ENCODE peak calls at places on chromosomes 11 and 22, in five cellular contexts. F is spleen, A is choroid plexus epithelial cell, S is AG04450, O is GM23338. W is an unnamed sample.

GRCh38 chr22:17672417-17672991 is 33.9 kb downstream of the BCL2L13 start:
- DNase-seq in F (no peak), A (peak; percentile 25), S (no peak), O (no peak), W (no peak)

GRCh38 chr22:19701420-19702145 is 12.7 kb upstream of the SEPTIN5 start:
- DNase-seq in F (peak; percentile 4), A (no peak), S (no peak), O (no peak), W (no peak)

GRCh38 chr22:27100789-27101188 is 443.4 kb downstream of the MIAT start:
- DNase-seq in F (no peak), A (peak; percentile 67), S (no peak), O (peak; percentile 72), W (no peak)

GRCh38 chr11:5204787-5205186 is 4.3 kb upstream of the OR51V1 start:
- DNase-seq in F (no peak), A (peak; percentile 91), S (peak; percentile 58), O (peak; percentile 81), W (no peak)

GRCh38 chr11:125690006-125690405 is 9.4 kb upstream of the ACRV1 start:
- DNase-seq in F (no peak), A (no peak), S (no peak), O (no peak), W (no peak)

GRCh38 chr11:1864831-1865665 is 12.2 kb downstream of the LSP1 start:
- DNase-seq in F (peak; percentile 77), A (no peak), S (no peak), O (no peak), W (no peak)

GRCh38 chr11:3152471-3153110 is 12.5 kb downstream of the OSBPL5 start:
- DNase-seq in F (no peak), A (peak; percentile 38), S (no peak), O (no peak), W (no peak)

GRCh38 chr22:46798366-46799057 is 36.1 kb downstream of the TBC1D22A start:
- DNase-seq in F (peak; percentile 93), A (peak; percentile 91), S (peak; percentile 41), O (peak; percentile 88), W (no peak)

GRCh38 chr22:27989758-27990450 is 70.8 kb upstream of the PITPNB start:
- DNase-seq in F (no peak), A (no peak), S (no peak), O (no peak), W (no peak)

GRCh38 chr11:20238712-20239111 is 78.4 kb upstream of the DBX1 start:
- DNase-seq in F (no peak), A (no peak), S (no peak), O (no peak), W (no peak)

GRCh38 chr11:117807482-117808272 is 10.7 kb upstream of the DSCAML1 start:
- DNase-seq in F (peak; percentile 91), A (peak; percentile 77), S (peak; percentile 29), O (peak; percentile 84), W (peak; percentile 75)

GRCh38 chr11:7520011-7520942 is 6.5 kb downstream of the PPFIBP2 start:
- DNase-seq in F (no peak), A (no peak), S (no peak), O (no peak), W (no peak)

GRCh38 chr11:131172011-131172410 is 198.4 kb upstream of the NTM start:
- DNase-seq in F (no peak), A (no peak), S (no peak), O (no peak), W (no peak)

GRCh38 chr11:9493492-9493891 is 32.7 kb downstream of the ZNF143 start:
- DNase-seq in F (no peak), A (no peak), S (no peak), O (no peak), W (no peak)

GRCh38 chr11:68481579-68482240 is 21.2 kb downstream of the PPP6R3 start:
- DNase-seq in F (no peak), A (no peak), S (no peak), O (no peak), W (no peak)

GRCh38 chr11:126140932-126141291 is 70.5 kb downstream of the RPUSD4 start:
- DNase-seq in F (peak; percentile 37), A (peak; percentile 50), S (no peak), O (no peak), W (peak; percentile 78)

GRCh38 chr22:50601669-50602337 is 1.2 kb downstream of the MAPK8IP2 start:
- DNase-seq in F (no peak), A (no peak), S (no peak), O (no peak), W (no peak)

GRCh38 chr22:43094085-43094484 is 4.9 kb upstream of the TTLL1 start:
- DNase-seq in F (no peak), A (no peak), S (no peak), O (no peak), W (no peak)

GRCh38 chr11:112016088-112016764 is 9.0 kb upstream of the DLAT start:
- DNase-seq in F (no peak), A (peak; percentile 54), S (no peak), O (no peak), W (no peak)

GRCh38 chr11:69295995-69296889 is 2.3 kb downstream of the MYEOV start:
- DNase-seq in F (peak; percentile 86), A (peak; percentile 89), S (peak; percentile 36), O (no peak), W (no peak)

GRCh38 chr11:97567801-97568200 is 1178.0 kb downstream of the JRKL start:
- DNase-seq in F (no peak), A (peak; percentile 42), S (no peak), O (no peak), W (no peak)

GRCh38 chr22:38228873-38229740 is 27.3 kb downstream of the MAFF start:
- DNase-seq in F (no peak), A (peak; percentile 53), S (no peak), O (no peak), W (peak; percentile 67)

GRCh38 chr11:9274499-9275228 is 9.5 kb upstream of the DENND5A start:
- DNase-seq in F (no peak), A (no peak), S (no peak), O (no peak), W (no peak)

GRCh38 chr11:126408901-126409670 is 53.6 kb downstream of the ST3GAL4 start:
- DNase-seq in F (peak; percentile 50), A (no peak), S (no peak), O (no peak), W (no peak)

GRCh38 chr22:38219644-38220043 is 17.9 kb downstream of the MAFF start:
- DNase-seq in F (no peak), A (no peak), S (no peak), O (no peak), W (no peak)

GRCh38 chr11:99693941-99694492 is 673.3 kb downstream of the CNTN5 start:
- DNase-seq in F (no peak), A (peak; percentile 96), S (peak; percentile 82), O (no peak), W (no peak)

GRCh38 chr11:129320485-129320884 is 55.2 kb upstream of the BARX2 start:
- DNase-seq in F (no peak), A (no peak), S (no peak), O (no peak), W (no peak)

GRCh38 chr22:49368221-49368975 is 459.3 kb downstream of the BRD1 start:
- DNase-seq in F (peak; percentile 54), A (no peak), S (no peak), O (no peak), W (peak; percentile 44)

GRCh38 chr11:73931039-73931645 is 19.7 kb upstream of the DNAJB13 start:
- DNase-seq in F (no peak), A (peak; percentile 95), S (peak; percentile 54), O (peak; percentile 90), W (no peak)

GRCh38 chr11:1792461-1792860 is 28.7 kb upstream of the CTSD start:
- DNase-seq in F (no peak), A (no peak), S (no peak), O (no peak), W (no peak)

GRCh38 chr11:13487661-13488030 is 8.2 kb downstream of the PTH start:
- DNase-seq in F (no peak), A (peak; percentile 40), S (no peak), O (peak; percentile 75), W (no peak)

GRCh38 chr11:58059011-58059358 is 28.2 kb downstream of the OR6Q1 start:
- DNase-seq in F (no peak), A (peak; percentile 71), S (peak; percentile 81), O (peak; percentile 80), W (no peak)

DNA sequence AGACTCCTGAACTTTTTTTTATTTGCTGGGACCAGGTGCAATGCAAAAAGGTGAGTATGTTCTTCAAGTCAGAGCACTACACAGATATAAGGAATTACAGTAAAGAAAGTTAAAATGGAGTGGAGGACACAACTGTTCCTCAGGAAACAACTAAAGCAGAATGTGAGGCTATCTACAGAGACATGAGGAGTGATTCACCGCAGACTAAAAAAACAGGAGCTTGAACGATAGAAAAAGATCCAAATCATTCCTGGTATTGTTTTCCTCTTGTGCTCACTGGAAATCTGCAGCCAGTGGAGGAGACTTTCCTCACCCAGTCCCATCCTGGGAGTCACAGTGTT is 106.2 kb downstream of the ABTB2 start:
- DNase-seq in F (no peak), A (peak; percentile 47), S (no peak), O (no peak), W (no peak)
- H3K4me3 ChIP-seq in F (no peak overlapping the region), A (peak overlapping the region; percentile 59), S (no peak overlapping the region), O (no peak overlapping the region), W (no peak overlapping the region)

GRCh38 chr22:40156001-40156516 is 21.7 kb upstream of the TNRC6B start:
- DNase-seq in F (no peak), A (peak; percentile 82), S (no peak), O (peak; percentile 74), W (no peak)
- TF ChIP-seq CTCF in F (no peak), A (peak; percentile 48), S (peak; percentile 24), O (peak; percentile 51), W (no peak)

GRCh38 chr22:45503816-45504702 is 1.4 kb downstream of the FBLN1 start:
- DNase-seq in F (no peak), A (peak; percentile 80), S (no peak), O (peak; percentile 80), W (no peak)
- H3K4me3 ChIP-seq in F (no peak overlapping the region), A (peak overlapping the region; percentile 67), S (peak overlapping the region; percentile 95), O (peak overlapping the region; percentile 86), W (peak overlapping the region; percentile 70)

GRCh38 chr22:21741790-21742189 is 6.2 kb upstream of the YPEL1 start:
- DNase-seq in F (no peak), A (no peak), S (no peak), O (no peak), W (no peak)
- TF ChIP-seq CTCF in F (no peak), A (no peak), S (no peak), O (no peak), W (no peak)

DNA sequence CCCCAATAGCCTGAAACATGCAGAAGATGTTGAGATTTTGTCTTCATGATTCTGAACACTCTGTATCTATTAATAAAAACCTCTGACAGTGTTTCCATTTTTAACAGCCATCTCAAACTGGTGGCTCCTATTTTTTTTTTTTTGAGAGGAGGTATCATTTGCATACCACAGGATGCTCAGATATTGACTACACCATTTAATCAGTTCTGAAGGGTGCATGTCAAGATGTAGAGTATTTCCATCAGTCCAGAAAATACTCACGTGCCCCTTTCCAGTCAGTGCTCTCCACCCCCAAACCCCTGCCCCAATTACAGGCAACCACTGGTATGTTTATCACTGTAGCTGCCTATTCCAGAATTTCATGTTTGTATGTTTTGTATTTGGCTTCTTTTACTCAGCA is 85.3 kb upstream of the SORL1-AS1 start:
- DNase-seq in F (no peak), A (no peak), S (no peak), O (no peak), W (no peak)
- H3K4me3 ChIP-seq in F (no peak overlapping the region), A (no peak overlapping the region), S (no peak overlapping the region), O (no peak overlapping the region), W (no peak overlapping the region)

W was measured in breast epithelium.